ENCODE peak calls at places on chromosome 12, in nine cellular contexts. L is A549, C is GM23338, T is IMR-90, M is neural progenitor cell, F is hepatocyte, U is mesenchymal stem cell, J is HCT116, X is DND-41. Y is an unnamed sample.

GRCh38 chr12:132286912-132287311 is 42.5 kb downstream of the GALNT9 start:
- DNase-seq in J (peak; percentile 75), T (no peak), U (no peak), M (no peak), C (no peak), X (no peak), F (no peak), L (peak; percentile 70), Y (peak; percentile 65)

GRCh38 chr12:996881-997280 is 5.9 kb downstream of the ERC1 start:
- DNase-seq in J (no peak), X (no peak), L (no peak), M (no peak), F (no peak), U (no peak), C (no peak), T (no peak), Y (no peak)

GRCh38 chr12:132146772-132147422 is 2.6 kb downstream of the NOC4L start:
- DNase-seq in J (no peak), M (no peak), T (no peak), U (no peak), C (no peak), X (no peak), F (no peak), L (no peak), Y (no peak)

GRCh38 chr12:107318554-107318803 is 225.1 kb upstream of the CRY1 start:
- DNase-seq in C (no peak), L (no peak), M (no peak), U (no peak), X (no peak), J (no peak), F (no peak), T (no peak), Y (peak; percentile 22)

GRCh38 chr12:106078358-106079025 is 60.3 kb downstream of the NUAK1 start:
- DNase-seq in C (no peak), T (peak; percentile 64), L (peak; percentile 59), X (no peak), U (peak; percentile 63), J (no peak), F (no peak), M (no peak), Y (peak; percentile 37)

GRCh38 chr12:95908573-95908972 is 33.8 kb downstream of the CCDC38 start:
- DNase-seq in C (no peak), T (peak; percentile 52), M (no peak), X (no peak), J (no peak), F (no peak), L (no peak), U (no peak), Y (no peak)

GRCh38 chr12:58302487-58303011 is 361.2 kb downstream of the ATP23 start:
- DNase-seq in C (peak; percentile 22), T (no peak), F (no peak), J (no peak), U (peak; percentile 79), X (no peak), M (no peak), L (peak; percentile 42), Y (peak; percentile 69)

GRCh38 chr12:71799105-71799504 is 40.5 kb upstream of the TBC1D15 start:
- DNase-seq in T (peak; percentile 59), M (peak; percentile 14), F (no peak), C (peak; percentile 16), L (no peak), U (peak; percentile 54), X (no peak), J (no peak), Y (no peak)

GRCh38 chr12:115998119-115998633 is 279.3 kb downstream of the MED13L start:
- DNase-seq in T (peak; percentile 72), C (peak; percentile 73), M (peak; percentile 67), X (peak; percentile 42), L (peak; percentile 56), J (peak; percentile 32), F (peak; percentile 53), U (peak; percentile 63), Y (peak; percentile 2)

GRCh38 chr12:46246021-46246700 is 22.7 kb downstream of the SLC38A1 start:
- DNase-seq in M (no peak), L (no peak), U (no peak), J (no peak), T (no peak), F (no peak), C (no peak), X (no peak), Y (no peak)

GRCh38 chr12:94798107-94798506 is 147.8 kb upstream of the TMCC3 start:
- DNase-seq in T (no peak), F (no peak), M (no peak), J (no peak), L (no peak), X (no peak), C (no peak), U (no peak), Y (no peak)

GRCh38 chr12:49567302-49567610 is 686 bp downstream of the MCRS1 start:
- DNase-seq in M (no peak), X (no peak), T (no peak), F (no peak), L (no peak), C (no peak), U (no peak), J (no peak), Y (no peak)

GRCh38 chr12:54370218-54370730 is 6.0 kb upstream of the GPR84 start:
- DNase-seq in T (peak; percentile 77), U (peak; percentile 85), M (peak; percentile 92), X (no peak), C (peak; percentile 93), L (peak; percentile 90), F (peak; percentile 90), J (no peak), Y (peak; percentile 56)

GRCh38 chr12:81572411-81572810 is 186.7 kb downstream of the PPFIA2 start:
- DNase-seq in C (no peak), M (no peak), L (no peak), U (no peak), T (no peak), F (no peak), X (no peak), J (no peak), Y (no peak)

GRCh38 chr12:14769837-14770494 is 33.3 kb downstream of the WBP11 start:
- DNase-seq in J (peak; percentile 56), X (peak; percentile 78), L (peak; percentile 92), U (peak; percentile 83), C (peak; percentile 92), T (peak; percentile 68), F (peak; percentile 89), M (peak; percentile 90), Y (peak; percentile 77)

GRCh38 chr12:64470507-64470906 is 18.6 kb downstream of the TBK1 start:
- DNase-seq in L (no peak), X (no peak), U (no peak), F (no peak), J (no peak), C (no peak), T (no peak), M (no peak), Y (no peak)
- H3K4me3 ChIP-seq in L (no peak overlapping the region), X (no peak overlapping the region), U (no peak overlapping the region), F (no peak overlapping the region), J (no peak overlapping the region), C (no peak overlapping the region), T (no peak overlapping the region), M (no peak overlapping the region), Y (no peak overlapping the region)

DNA sequence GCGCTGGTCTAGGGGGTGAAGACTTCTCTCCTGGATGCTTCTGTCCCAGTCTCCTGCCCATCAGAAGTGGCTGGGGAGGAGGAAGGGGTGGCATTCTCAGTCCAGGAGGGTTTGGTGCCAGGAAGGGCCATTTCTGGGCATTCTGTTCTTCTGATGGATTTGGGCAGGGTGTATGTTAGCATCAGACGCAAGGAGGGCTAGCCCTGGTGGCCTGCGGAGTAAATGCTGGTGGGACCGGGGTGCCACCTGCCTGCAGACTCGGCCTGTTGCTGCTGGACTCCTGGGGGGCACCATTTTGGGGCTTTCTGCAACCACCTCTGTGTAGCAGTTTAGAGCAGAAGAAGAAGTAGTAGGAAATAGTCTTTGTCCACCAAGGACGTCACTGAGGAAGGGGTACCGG is 31.7 kb downstream of the AACS start:
- DNase-seq in L (no peak), C (no peak), J (no peak), T (no peak), F (no peak), U (no peak), X (no peak), M (no peak), Y (no peak)
- H3K4me2 ChIP-seq in L (no peak overlapping the region), C (no peak overlapping the region), J (no peak overlapping the region), T (no peak overlapping the region), F (no peak overlapping the region), U (no peak overlapping the region), X (no peak overlapping the region), M (no peak overlapping the region), Y (no peak overlapping the region)

DNA sequence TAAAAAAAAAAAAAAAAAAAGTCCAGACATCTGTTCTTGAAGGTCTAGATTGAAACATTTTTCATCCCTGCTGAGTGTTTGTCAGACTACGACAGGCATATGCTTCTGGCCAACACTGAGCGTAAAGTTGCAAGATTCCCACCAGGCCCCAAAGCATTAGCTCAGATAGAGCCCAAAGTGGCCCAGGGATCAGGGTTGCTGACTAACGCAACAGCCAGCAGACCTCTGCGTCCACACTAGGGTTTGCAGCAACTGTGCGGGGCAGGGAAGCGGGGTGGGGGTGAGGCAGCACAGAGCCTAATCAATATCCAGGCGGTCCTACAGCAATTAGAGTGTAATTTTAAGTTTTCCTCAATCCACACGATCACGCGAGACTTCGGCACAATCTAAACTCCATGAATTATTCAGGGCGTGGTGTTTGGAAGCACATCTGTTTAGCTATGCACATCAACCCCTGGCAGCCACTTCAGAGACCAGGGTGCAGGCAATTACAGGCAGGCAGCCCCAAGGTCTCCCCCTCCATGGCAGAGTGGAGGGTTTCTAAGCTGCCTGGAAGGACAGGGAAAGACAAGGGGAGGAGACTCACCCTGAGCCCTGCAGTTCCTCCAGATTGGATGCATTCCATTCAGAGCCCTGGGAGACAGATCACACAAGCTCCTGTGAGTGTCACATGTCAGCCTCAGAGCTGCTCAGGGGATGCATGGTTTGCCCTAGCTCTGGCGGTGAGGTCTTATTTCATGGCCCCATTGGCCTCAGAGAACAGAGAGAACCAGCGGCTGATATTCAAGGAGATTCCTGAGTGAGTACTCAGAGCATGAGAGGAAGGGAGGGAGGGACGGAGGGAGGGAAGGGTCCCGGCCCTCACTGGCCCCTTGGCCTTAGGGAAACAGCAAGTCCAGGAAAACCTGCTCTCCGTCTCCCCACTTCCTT is 55.4 kb downstream of the SSH1 start:
- DNase-seq in L (no peak), T (peak; percentile 83), U (peak; percentile 92), M (peak; percentile 93), C (peak; percentile 93), F (peak; percentile 62), J (no peak), X (no peak), Y (no peak)
- H3K4me3 ChIP-seq in L (no peak overlapping the region), T (no peak overlapping the region), U (peak overlapping the region; percentile 62), M (no peak overlapping the region), C (no peak overlapping the region), F (no peak overlapping the region), J (no peak overlapping the region), X (no peak overlapping the region), Y (no peak overlapping the region)

DNA sequence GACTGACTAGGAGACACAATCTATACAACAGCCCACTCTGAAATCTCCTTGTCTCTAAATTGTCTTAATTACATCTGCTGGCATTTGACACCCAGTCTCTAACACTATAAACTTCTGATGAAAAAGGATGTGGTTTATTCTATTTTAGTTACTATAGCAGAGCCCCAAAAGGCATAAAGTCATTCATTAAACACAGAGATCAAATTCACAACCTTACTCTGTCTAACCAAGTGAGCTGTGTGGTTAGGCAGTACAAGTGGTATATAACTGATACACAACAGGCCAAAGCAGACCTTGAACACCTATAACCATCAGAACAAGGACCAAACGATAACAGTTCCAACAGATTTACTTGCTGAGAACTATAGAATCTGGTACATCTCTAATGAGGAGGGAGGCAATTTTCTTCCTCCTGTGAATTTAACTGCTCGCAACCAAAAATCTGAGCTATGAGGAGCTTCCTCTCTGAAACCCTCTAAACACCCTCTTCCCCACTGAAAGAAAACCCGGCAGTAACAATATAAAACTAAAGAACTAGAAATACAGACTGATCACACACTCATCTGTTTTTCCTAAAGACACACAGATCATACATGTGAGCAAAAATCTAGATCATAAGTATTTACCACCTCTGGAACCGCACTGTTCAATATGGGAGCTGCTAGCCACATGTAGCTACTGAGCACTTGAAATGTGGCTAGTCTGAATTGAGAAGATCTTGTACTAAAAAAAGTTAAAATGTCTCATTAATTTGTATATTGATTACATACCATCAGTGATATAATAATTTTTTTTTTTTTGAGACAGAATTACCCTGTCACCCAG is 17.8 kb downstream of the SPPL3 start:
- DNase-seq in U (no peak), L (no peak), F (no peak), T (no peak), X (no peak), C (no peak), J (no peak), M (no peak), Y (no peak)
- H3K4me2 ChIP-seq in U (no peak overlapping the region), L (no peak overlapping the region), F (no peak overlapping the region), T (no peak overlapping the region), X (no peak overlapping the region), C (no peak overlapping the region), J (no peak overlapping the region), M (no peak overlapping the region), Y (no peak overlapping the region)

Y was measured in PC-9.